ENCODE peak calls at places on chromosomes 6 and 20, in seven cellular contexts. E is NCI-H1092 treated with DMSO at 0.1 percent for 48 hours, S is IMR-90, J is COR-L47, U is C1 segment of cervical spinal cord, X is left kidney, F is GM03348. C is an unnamed sample.

GRCh38 chr6:123803862-123804681 is at the start of gene NKAIN2:
- DNase-seq in X (peak), S (no peak), F (no peak), J (peak), U (no peak), E (peak), C (no peak)

GRCh38 chr20:1302578-1303541 is 26.1 kb downstream of the SDCBP2 start:
- DNase-seq in F (no peak), E (no peak), U (no peak), J (no peak), X (peak), S (no peak), C (no peak)

GRCh38 chr20:62308102-62308822 is 5.5 kb downstream of the ADRM1 start:
- DNase-seq in E (no peak), F (no peak), S (no peak), J (no peak), X (no peak), U (no peak), C (no peak)

GRCh38 chr6:89110288-89110687 is 7.6 kb downstream of the SRSF12 start:
- DNase-seq in F (no peak), S (no peak), U (no peak), J (no peak), X (no peak), E (no peak), C (no peak)

GRCh38 chr6:161374971-161375873 is 101.4 kb upstream of the AGPAT4 start:
- DNase-seq in J (no peak), F (no peak), U (no peak), S (no peak), E (peak), X (peak), C (no peak)

GRCh38 chr6:121848523-121849255 is 413.2 kb downstream of the GJA1 start:
- DNase-seq in S (peak), J (no peak), F (peak), X (no peak), U (no peak), E (no peak), C (peak)

GRCh38 chr6:24825130-24825630 is 26.5 kb upstream of the ARMH2 start:
- DNase-seq in J (no peak), F (no peak), X (peak), S (no peak), U (no peak), E (no peak), C (no peak)

GRCh38 chr6:53151676-53152075 is 3.0 kb upstream of the GCM1 start:
- DNase-seq in E (no peak), J (no peak), U (no peak), S (no peak), F (no peak), X (no peak), C (peak)

GRCh38 chr6:44256291-44257006 is 879 bp downstream of the SLC35B2 start:
- DNase-seq in J (no peak), E (no peak), U (no peak), X (no peak), S (no peak), F (no peak), C (no peak)